ENCODE peak calls at places on chromosomes 5 and 9, in ten cellular contexts. P is omental fat pad, A is stomach, I is glutamatergic neuron, N is AG09309, Q is colonic mucosa, F is GM12864, L is RWPE1, H is fibroblast of the aortic adventitia, G is neural progenitor cell. M is an unnamed sample.

GRCh38 chr9:124210697-124211096 is 47.1 kb upstream of the NEK6 start:
- DNase-seq in I (no peak), F (no peak), P (no peak), Q (no peak), A (no peak), G (no peak), N (no peak), L (peak; percentile 51), H (no peak), M (no peak)

GRCh38 chr5:153445875-153446567 is 44.4 kb upstream of the GRIA1 start:
- DNase-seq in I (no peak), A (peak; percentile 49), G (no peak), F (no peak), N (no peak), Q (no peak), L (no peak), P (no peak), H (no peak), M (peak; percentile 17)

GRCh38 chr5:41896230-41896629 is 7.9 kb upstream of the RIMOC1 start:
- DNase-seq in P (no peak), H (peak; percentile 9), A (no peak), I (no peak), F (no peak), G (no peak), L (no peak), N (no peak), Q (no peak), M (no peak)

GRCh38 chr9:69584746-69585145 is 87.4 kb downstream of the APBA1 start:
- DNase-seq in H (peak; percentile 49), P (no peak), L (no peak), A (no peak), G (no peak), Q (no peak), F (no peak), I (no peak), N (peak; percentile 16), M (no peak)

GRCh38 chr9:19408316-19408692 is 505 bp upstream of the ACER2 start:
- DNase-seq in Q (no peak), I (peak; percentile 67), A (no peak), P (no peak), F (no peak), G (no peak), L (no peak), N (no peak), H (no peak), M (no peak)

GRCh38 chr9:35001803-35002502 is 12.4 kb downstream of the DNAJB5 start:
- DNase-seq in A (no peak), Q (no peak), P (no peak), N (no peak), L (no peak), H (peak; percentile 52), I (no peak), F (no peak), G (no peak), M (no peak)

GRCh38 chr5:123035950-123036390 is 555 bp downstream of the PPIC start:
- DNase-seq in N (no peak), G (peak; percentile 78), P (peak; percentile 31), I (peak; percentile 52), F (no peak), Q (peak; percentile 59), H (peak; percentile 45), L (peak; percentile 66), A (peak; percentile 63), M (peak; percentile 71)

GRCh38 chr9:123511326-123511974 is 155.5 kb downstream of the CRB2 start:
- DNase-seq in A (no peak), N (no peak), I (no peak), Q (no peak), H (no peak), G (no peak), F (no peak), P (no peak), L (no peak), M (no peak)

GRCh38 chr5:179766021-179766725 is 27.6 kb upstream of the LTC4S start:
- DNase-seq in Q (no peak), I (no peak), G (no peak), H (peak; percentile 23), A (no peak), F (no peak), P (no peak), N (no peak), L (no peak), M (no peak)

GRCh38 chr5:36820900-36821299 is 55.7 kb upstream of the NIPBL start:
- DNase-seq in P (no peak), G (no peak), H (no peak), L (no peak), Q (no peak), F (no peak), A (no peak), N (no peak), I (no peak), M (no peak)

GRCh38 chr9:107176701-107177100 is 106.4 kb upstream of the RAD23B start:
- DNase-seq in P (no peak), N (no peak), G (no peak), F (no peak), H (peak; percentile 74), I (peak; percentile 56), Q (peak; percentile 20), A (no peak), L (no peak), M (no peak)

GRCh38 chr9:137784641-137785513 is 92.7 kb upstream of the CACNA1B start:
- DNase-seq in Q (no peak), N (no peak), I (no peak), H (no peak), P (no peak), F (no peak), L (no peak), G (no peak), A (no peak), M (no peak)

GRCh38 chr5:76517334-76517733 is 105.9 kb downstream of the F2RL2 start:
- DNase-seq in I (no peak), A (no peak), H (no peak), G (no peak), P (no peak), F (no peak), L (no peak), N (no peak), Q (no peak), M (no peak)

GRCh38 chr9:128607642-128608350 is 48.9 kb downstream of the DYNC2I2 start:
- DNase-seq in N (no peak), I (no peak), F (no peak), P (peak; percentile 28), Q (no peak), L (peak; percentile 84), G (no peak), A (peak; percentile 66), H (peak; percentile 52), M (peak; percentile 99)

GRCh38 chr5:72480836-72481235 is 26.4 kb downstream of the ZNF366 start:
- DNase-seq in A (no peak), N (peak; percentile 49), P (no peak), F (no peak), Q (no peak), L (no peak), I (no peak), H (no peak), G (no peak), M (no peak)

GRCh38 chr9:1042466-1042865 is 7.7 kb upstream of the DMRT2 start:
- DNase-seq in P (no peak), L (no peak), Q (peak; percentile 48), F (no peak), I (peak; percentile 89), N (no peak), G (no peak), H (no peak), A (no peak), M (no peak)
- TF ChIP-seq CTCF in P (no peak), L (no peak), Q (peak; percentile 37), F (peak; percentile 39), I (peak; percentile 86), N (no peak), G (no peak), H (no peak), A (no peak), M (peak; percentile 34)

DNA sequence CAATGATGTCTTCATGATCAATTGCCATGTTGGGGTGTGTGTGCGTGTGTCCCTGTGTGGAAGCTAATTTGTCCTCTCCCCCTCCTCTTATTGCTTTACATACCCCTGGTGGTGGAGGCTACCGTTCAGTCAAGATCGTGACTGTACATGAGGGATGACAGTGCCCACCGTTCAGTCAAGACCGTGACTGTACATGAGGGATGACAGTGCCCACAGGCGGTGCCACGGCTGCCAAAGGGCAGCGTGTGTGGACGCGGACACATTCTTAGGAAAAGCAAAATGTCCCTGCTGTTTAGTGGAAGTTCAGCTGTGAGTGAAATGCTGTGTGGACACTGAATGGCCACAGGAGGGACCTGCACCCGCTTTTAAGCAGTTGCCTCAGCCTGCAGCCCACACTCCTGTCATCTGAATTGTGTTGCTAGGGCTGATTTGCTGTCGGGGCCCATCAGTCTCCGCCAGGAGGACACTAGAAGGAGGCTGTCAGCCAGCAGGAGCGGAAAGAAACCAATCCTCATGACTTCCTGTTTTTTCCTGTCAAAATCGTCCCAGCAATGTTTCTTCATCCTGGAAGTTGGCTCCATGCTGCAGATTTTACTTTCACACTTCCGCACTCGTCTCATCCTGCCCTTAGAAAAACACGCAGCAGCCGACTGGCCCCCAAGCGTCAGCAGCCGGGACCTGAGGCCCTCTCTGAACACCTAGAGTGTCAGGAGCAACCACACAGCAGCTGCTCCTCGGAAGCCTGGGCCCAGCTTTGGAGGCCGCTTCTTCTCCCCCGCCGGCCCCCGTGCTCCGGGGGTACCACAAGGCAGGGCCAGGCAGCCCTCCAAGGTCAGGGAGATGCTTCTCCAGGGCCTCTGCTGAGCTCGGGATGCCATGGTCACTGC is 9.1 kb downstream of the OR2V1 start:
- DNase-seq in N (no peak), L (no peak), P (no peak), A (no peak), Q (no peak), F (no peak), H (no peak), G (no peak), I (no peak), M (no peak)
- TF ChIP-seq CTCF in N (no peak), L (no peak), P (no peak), A (no peak), Q (no peak), F (peak; percentile 4), H (no peak), G (peak; percentile 15), I (no peak), M (no peak)

GRCh38 chr5:3155717-3156116 is 404.2 kb upstream of the IRX2 start:
- DNase-seq in N (no peak), I (no peak), A (no peak), F (no peak), G (no peak), L (no peak), P (no peak), Q (no peak), H (no peak), M (no peak)
- TF ChIP-seq CTCF in N (no peak), I (no peak), A (no peak), F (no peak), G (no peak), L (no peak), P (no peak), Q (no peak), H (no peak), M (no peak)

DNA sequence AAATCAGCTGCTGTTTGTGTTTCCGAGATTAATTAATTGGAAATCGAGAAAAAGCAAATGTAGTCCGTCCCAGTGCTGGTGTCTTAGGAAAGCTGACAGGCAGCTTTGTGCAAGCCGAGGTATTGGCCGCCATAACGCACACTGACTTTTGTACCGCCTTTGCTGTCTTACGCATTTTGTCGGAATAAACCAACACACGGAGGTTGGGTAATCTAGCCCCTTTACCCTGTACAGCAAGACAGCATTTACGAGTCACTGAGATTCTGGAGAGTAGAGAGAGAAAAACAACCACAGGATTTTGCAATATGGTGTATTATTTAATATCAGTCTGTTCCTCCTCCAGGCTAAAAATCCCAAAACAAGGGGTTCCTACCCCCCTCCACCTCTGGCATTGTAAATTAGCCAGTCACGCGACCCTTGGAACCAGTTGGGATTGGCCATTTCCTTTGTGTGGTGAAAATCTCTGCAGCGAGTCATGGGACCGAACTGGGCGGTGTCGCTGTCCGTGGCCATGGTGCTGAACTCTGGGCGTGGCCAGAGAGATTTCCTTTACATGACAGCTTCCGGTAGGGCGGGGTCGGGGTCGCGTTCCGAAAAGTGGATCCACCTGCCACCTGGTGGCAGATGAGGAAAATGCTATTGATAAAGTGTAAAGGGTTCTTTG is 10.3 kb upstream of the PCDHB1 start:
- DNase-seq in L (peak; percentile 99), I (peak; percentile 96), N (peak; percentile 17), F (peak; percentile 13), P (peak; percentile 90), A (peak; percentile 86), G (peak; percentile 98), Q (peak; percentile 80), H (peak; percentile 8), M (peak; percentile 98)
- TF ChIP-seq CTCF in L (peak; percentile 86), I (peak; percentile 88), N (peak; percentile 42), F (peak; percentile 40), P (peak; percentile 40), A (no peak), G (peak; percentile 89), Q (peak; percentile 48), H (peak; percentile 28), M (peak; percentile 95)

M was measured in body of pancreas.